ENCODE peak calls at places on chromosomes 3 and 15, in four cellular contexts. B is neural progenitor cell, C is IMR-90, O is HCT116. A is an unnamed sample.
A peak's percentile ranks its signal among the peaks of the same experiment; 100 is the strongest.

GRCh38 chr15:101045835-101046691 is 126.9 kb downstream of the LRRK1 start:
- DNase-seq in O (no peak), B (no peak), C (no peak), A (no peak)

GRCh38 chr3:132912416-132912753 is 125.8 kb upstream of the TMEM108 start:
- DNase-seq in B (no peak), C (no peak), O (no peak), A (no peak)

GRCh38 chr15:32718822-32719716 is 1.3 kb downstream of the GREM1 start:
- DNase-seq in B (peak; percentile 73), O (no peak), C (no peak), A (no peak)

GRCh38 chr3:69744507-69744906 is 5.2 kb downstream of the MITF start:
- DNase-seq in O (no peak), B (no peak), C (no peak), A (no peak)

GRCh38 chr15:79036323-79036722 is 54.3 kb downstream of the RASGRF1 start:
- DNase-seq in O (no peak), B (no peak), C (no peak), A (no peak)

GRCh38 chr15:59687831-59688230 is 1.3 kb downstream of the BNIP2 start:
- DNase-seq in B (no peak), O (no peak), C (peak; percentile 44), A (peak; percentile 20)

GRCh38 chr15:89827821-89828220 is 13.2 kb upstream of the ANPEP start:
- DNase-seq in B (no peak), O (no peak), C (no peak), A (no peak)

GRCh38 chr15:87728998-87729397 is 527.5 kb downstream of the NTRK3 start:
- DNase-seq in B (no peak), C (no peak), O (no peak), A (no peak)

GRCh38 chr3:123657578-123657977 is 72.7 kb upstream of the HACD2 start:
- DNase-seq in O (no peak), B (no peak), C (peak; percentile 38), A (no peak)

GRCh38 chr3:170296703-170297102 is 60.8 kb upstream of the SKIL start:
- DNase-seq in O (no peak), B (no peak), C (no peak), A (no peak)

GRCh38 chr3:186255703-186256331 is 106.2 kb downstream of the DGKG start:
- DNase-seq in O (no peak), C (no peak), B (peak; percentile 67), A (no peak)

GRCh38 chr15:62058327-62059028 is 1.8 kb downstream of the VPS13C start:
- DNase-seq in B (no peak), O (no peak), C (no peak), A (no peak)

GRCh38 chr15:76221085-76221767 is 90.0 kb downstream of the ETFA start:
- DNase-seq in O (no peak), B (no peak), C (no peak), A (no peak)

GRCh38 chr15:52100807-52101206 is 11.8 kb downstream of the BCL2L10 start:
- DNase-seq in B (no peak), O (peak; percentile 35), C (peak; percentile 94), A (peak; percentile 86)

GRCh38 chr15:80526556-80527340 is 122.6 kb downstream of the ARNT2 start:
- DNase-seq in C (peak; percentile 84), O (no peak), B (no peak), A (peak; percentile 97)

GRCh38 chr15:91795281-91795680 is 58.2 kb upstream of the SLCO3A1 start:
- DNase-seq in C (no peak), O (no peak), B (no peak), A (no peak)

GRCh38 chr3:136546718-136547117 is 205.5 kb downstream of the STAG1 start:
- DNase-seq in O (peak; percentile 10), C (peak; percentile 22), B (no peak), A (peak; percentile 16)

GRCh38 chr3:52053307-52054304 is 2.8 kb downstream of the DUSP7 start:
- DNase-seq in C (peak; percentile 29), O (no peak), B (peak; percentile 44), A (no peak)

GRCh38 chr3:155352900-155353490 is 59.5 kb upstream of the STRIT1 start:
- DNase-seq in O (peak; percentile 40), B (peak; percentile 43), C (peak; percentile 21), A (peak; percentile 14)
- TF ChIP-seq CTCF in O (peak; percentile 65), B (peak; percentile 68), C (peak; percentile 41), A (peak; percentile 59)

GRCh38 chr15:64854526-64854925 is 12.8 kb downstream of the PLEKHO2 start:
- DNase-seq in B (peak; percentile 1), C (no peak), O (no peak), A (no peak)

GRCh38 chr15:64857421-64857820 is 15.7 kb downstream of the PLEKHO2 start:
- DNase-seq in C (peak; percentile 77), O (no peak), B (peak; percentile 2), A (peak; percentile 73)

GRCh38 chr15:64856429-64857145 is 14.9 kb downstream of the PLEKHO2 start:
- DNase-seq in O (no peak), C (peak; percentile 80), B (peak; percentile 64), A (peak; percentile 50)

GRCh38 chr15:64854041-64854440 is 12.3 kb downstream of the PLEKHO2 start:
- DNase-seq in B (peak; percentile 1), O (no peak), C (no peak), A (peak; percentile 35)

DNA sequence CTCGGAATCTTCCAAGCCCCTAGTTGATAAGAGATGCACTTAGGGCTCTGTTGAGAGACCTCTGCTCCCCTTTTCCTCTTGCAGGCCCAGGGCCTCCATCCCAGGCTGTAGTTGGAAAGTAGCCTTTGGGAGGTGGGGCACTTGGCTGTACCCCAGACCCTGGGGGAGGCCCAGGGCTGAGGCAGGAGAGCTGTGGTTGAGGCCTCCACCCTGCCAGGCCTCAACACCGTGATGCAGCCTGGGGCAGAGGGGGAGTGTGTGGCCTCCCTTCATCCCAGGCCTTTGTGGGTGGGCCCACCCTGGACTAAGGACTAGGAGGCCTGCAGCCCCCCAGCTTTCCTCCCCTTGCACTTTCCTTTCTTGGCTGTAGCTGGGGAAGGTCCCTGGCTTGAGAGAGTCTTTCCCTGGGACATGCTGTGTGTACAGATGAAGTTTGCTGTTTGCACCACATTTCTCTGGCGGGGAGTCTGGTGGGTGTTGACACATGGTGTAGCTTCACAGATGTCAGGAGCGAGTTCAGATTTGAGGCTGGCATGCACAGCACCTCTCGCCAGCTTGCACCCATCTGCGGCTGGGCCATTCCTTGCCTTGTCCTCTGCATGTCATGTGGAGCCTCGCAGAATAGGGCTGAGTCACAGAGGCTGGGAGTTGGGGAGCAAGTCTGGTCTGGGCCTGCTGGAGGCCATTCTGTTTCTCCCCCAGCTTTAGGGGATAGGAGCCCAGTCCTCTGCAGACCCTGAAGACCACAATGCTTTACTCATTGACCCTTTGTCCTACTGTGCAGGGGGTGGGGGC is 13.7 kb downstream of the PLEKHO2 start:
- DNase-seq in B (peak; percentile 1), O (no peak), C (peak; percentile 65), A (no peak)
- H4K20me1 ChIP-seq in B (peaks cover 54% of the 10 kb centered on the region), O (no peaks in the 10 kb centered on the region), C (peaks cover 42% of the 10 kb centered on the region), A (peaks cover 51% of the 10 kb centered on the region)

DNA sequence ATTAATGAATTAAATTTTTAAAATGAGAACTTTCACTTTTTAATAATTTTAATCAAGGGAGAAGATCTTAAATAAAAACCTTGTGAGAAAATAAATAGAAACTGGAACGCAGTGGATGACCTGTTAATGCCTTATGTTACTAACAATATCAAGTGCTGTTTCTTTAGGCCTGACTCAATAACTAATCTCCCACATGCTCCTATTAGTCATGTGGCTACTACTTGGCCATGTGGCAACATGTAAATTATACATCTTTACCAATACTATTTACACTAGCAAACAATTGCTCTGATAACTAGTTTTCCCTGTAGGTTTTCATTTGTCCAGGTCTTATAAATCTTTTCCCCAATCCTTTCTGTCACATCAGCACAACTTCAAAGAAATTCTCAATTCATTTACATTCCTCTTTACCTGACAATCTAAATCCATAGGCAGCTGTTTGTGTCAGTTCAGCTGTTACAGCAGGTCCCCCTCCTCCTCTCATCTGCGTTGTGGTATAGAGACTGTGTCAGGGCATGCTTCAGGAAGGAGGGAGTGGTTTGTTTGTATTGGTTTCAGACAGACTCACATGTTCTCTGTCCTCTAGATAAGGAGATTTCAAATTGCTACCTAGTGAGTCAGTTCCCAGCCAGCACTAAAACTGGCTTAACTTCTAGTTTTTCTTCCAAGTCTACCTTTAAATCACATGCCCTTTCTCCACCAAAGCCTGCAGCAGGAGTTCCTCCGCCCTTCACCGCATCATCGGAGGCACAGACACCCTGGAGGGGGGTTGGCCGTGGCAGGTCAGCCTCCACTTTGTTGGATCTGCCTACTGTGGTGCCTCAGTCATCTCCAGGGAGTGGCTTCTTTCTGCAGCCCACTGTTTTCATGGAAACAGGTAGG is 11.3 kb upstream of the C3orf52 start:
- DNase-seq in B (no peak), O (peak; percentile 74), C (peak; percentile 97), A (peak; percentile 98)
- H3K9ac ChIP-seq in B (no peak overlapping the region), O (peak overlapping the region; percentile 33), C (no peak overlapping the region), A (peak overlapping the region; percentile 71)

GRCh38 chr3:11655188-11655928 is 11.6 kb upstream of the VGLL4 start:
- DNase-seq in C (no peak), B (peak; percentile 61), O (peak; percentile 4), A (no peak)
- TF ChIP-seq CTCF in C (peak; percentile 41), B (peak; percentile 66), O (peak; percentile 47), A (peak; percentile 40)

GRCh38 chr3:44954289-44954688 is 21.7 kb downstream of the ZDHHC3 start:
- DNase-seq in C (no peak), O (no peak), B (no peak), A (no peak)
- H4K20me1 ChIP-seq in C (peaks cover 29% of the 10 kb centered on the region), O (no peaks in the 10 kb centered on the region), B (peaks cover 34% of the 10 kb centered on the region), A (peaks cover 73% of the 10 kb centered on the region)

A was measured in astrocyte.